ENCODE peak calls at places on chromosomes 12 and 14, in five cellular contexts. X is activated T-cell treated with anti-CD3 and anti-CD28 coated beads for 24 hours, D is LoVo, H is EL, T is anterior cingulate cortex. Z is an unnamed sample.

GRCh38 chr14:61254803-61255526 is 26.2 kb downstream of the TMEM30B start:
- DNase-seq in X (no peak), D (no peak), H (no peak), T (no peak), Z (no peak)

GRCh38 chr12:83136421-83136820 is 449.7 kb downstream of the TMTC2 start:
- DNase-seq in X (no peak), D (no peak), H (no peak), T (no peak), Z (no peak)

GRCh38 chr12:127383281-127383680 is 883.7 kb upstream of the TMEM132C start:
- DNase-seq in X (no peak), D (peak), H (no peak), T (no peak), Z (no peak)

GRCh38 chr14:75310295-75311059 is 31.8 kb downstream of the FOS start:
- DNase-seq in X (no peak), D (no peak), H (peak), T (peak), Z (peak)

GRCh38 chr14:74085047-74085637 is 386 bp downstream of the LIN52 start:
- DNase-seq in X (no peak), D (no peak), H (peak), T (no peak), Z (peak)

GRCh38 chr12:124939428-124940142 is 25.1 kb upstream of the UBC start:
- DNase-seq in X (peak), D (peak), H (peak), T (no peak), Z (peak)

GRCh38 chr14:50773632-50774541 is 57.1 kb downstream of the NIN start:
- DNase-seq in X (no peak), D (peak), H (peak), T (no peak), Z (peak)

GRCh38 chr14:56118611-56119181 is 485 bp downstream of the PELI2 start:
- DNase-seq in X (no peak), D (no peak), H (peak), T (no peak), Z (no peak)

GRCh38 chr12:24455811-24456210 is 493.1 kb downstream of the BCAT1 start:
- DNase-seq in X (no peak), D (no peak), H (no peak), T (no peak), Z (no peak)

GRCh38 chr14:24903337-24903736 is 146.6 kb downstream of the STXBP6 start:
- DNase-seq in X (no peak), D (peak), H (peak), T (no peak), Z (peak)

Z was measured in fibroblast of lung.